ENCODE peak calls at places on chromosome 5, in five cellular contexts. One of them, this sample, is unnamed.
A peak's percentile ranks its signal among the peaks of the same experiment; 100 is the strongest.

GRCh38 chr5:4831325-4831724 is 308.8 kb upstream of the ADAMTS16 start:
- DNase-seq in activated CD8-positive, alpha-beta T cell treated with anti-CD3 and anti-CD28 coated beads for 36 hours: no peak
- DNase-seq in substantia nigra: no peak
- DNase-seq in A172: no peak
- DNase-seq in colonic mucosa: no peak
- DNase-seq in this sample: no peak

GRCh38 chr5:77066191-77066590 is 20.9 kb downstream of the ZBED3 start:
- DNase-seq in activated CD8-positive, alpha-beta T cell treated with anti-CD3 and anti-CD28 coated beads for 36 hours: no peak
- DNase-seq in substantia nigra: no peak
- DNase-seq in A172: no peak
- DNase-seq in colonic mucosa: no peak
- DNase-seq in this sample: no peak

GRCh38 chr5:133870661-133871060 is 97.8 kb downstream of the C5orf15 start:
- DNase-seq in activated CD8-positive, alpha-beta T cell treated with anti-CD3 and anti-CD28 coated beads for 36 hours: no peak
- DNase-seq in substantia nigra: no peak
- DNase-seq in A172: peak; percentile 75
- DNase-seq in colonic mucosa: no peak
- DNase-seq in this sample: no peak

GRCh38 chr5:16957305-16958165 is 21.4 kb upstream of the MYO10 start:
- DNase-seq in activated CD8-positive, alpha-beta T cell treated with anti-CD3 and anti-CD28 coated beads for 36 hours: no peak
- DNase-seq in substantia nigra: no peak
- DNase-seq in A172: peak; percentile 89
- DNase-seq in colonic mucosa: no peak
- DNase-seq in this sample: no peak

GRCh38 chr5:28499764-28500290 is 1461.4 kb upstream of the CDH9 start:
- DNase-seq in activated CD8-positive, alpha-beta T cell treated with anti-CD3 and anti-CD28 coated beads for 36 hours: no peak
- DNase-seq in substantia nigra: no peak
- DNase-seq in A172: peak; percentile 23
- DNase-seq in colonic mucosa: no peak
- DNase-seq in this sample: no peak

GRCh38 chr5:170638051-170638450 is 134.2 kb downstream of the KCNIP1 start:
- DNase-seq in activated CD8-positive, alpha-beta T cell treated with anti-CD3 and anti-CD28 coated beads for 36 hours: no peak
- DNase-seq in substantia nigra: no peak
- DNase-seq in A172: no peak
- DNase-seq in colonic mucosa: no peak
- DNase-seq in this sample: no peak

GRCh38 chr5:135058326-135058725 is 24.3 kb upstream of the PITX1 start:
- DNase-seq in activated CD8-positive, alpha-beta T cell treated with anti-CD3 and anti-CD28 coated beads for 36 hours: no peak
- DNase-seq in substantia nigra: no peak
- DNase-seq in A172: peak; percentile 27
- DNase-seq in colonic mucosa: no peak
- DNase-seq in this sample: no peak

GRCh38 chr5:77306531-77306930 is 96.1 kb downstream of the PDE8B start:
- DNase-seq in activated CD8-positive, alpha-beta T cell treated with anti-CD3 and anti-CD28 coated beads for 36 hours: no peak
- DNase-seq in substantia nigra: no peak
- DNase-seq in A172: no peak
- DNase-seq in colonic mucosa: no peak
- DNase-seq in this sample: no peak

GRCh38 chr5:53819482-53819881 is 259.0 kb downstream of the NDUFS4 start:
- DNase-seq in activated CD8-positive, alpha-beta T cell treated with anti-CD3 and anti-CD28 coated beads for 36 hours: no peak
- DNase-seq in substantia nigra: no peak
- DNase-seq in A172: peak; percentile 7
- DNase-seq in colonic mucosa: no peak
- DNase-seq in this sample: no peak

GRCh38 chr5:138224712-138225111 is 11.6 kb upstream of the CDC23 start:
- DNase-seq in activated CD8-positive, alpha-beta T cell treated with anti-CD3 and anti-CD28 coated beads for 36 hours: no peak
- DNase-seq in substantia nigra: no peak
- DNase-seq in A172: no peak
- DNase-seq in colonic mucosa: no peak
- DNase-seq in this sample: no peak